ENCODE peak calls at places on chromosomes 12 and 14, in seven cellular contexts. F is esophagus squamous epithelium, T is sigmoid colon, W is tibial nerve, A is Peyer's patch, B is ovary, Z is body of pancreas. N is an unnamed sample.
A peak's percentile ranks its signal among the peaks of the same experiment; 100 is the strongest.

GRCh38 chr12:23043647-23044046 is 418.7 kb downstream of the ETNK1 start:
- DNase-seq in T (no peak), Z (no peak), W (no peak), A (no peak), B (no peak), F (no peak), N (no peak)

GRCh38 chr12:15772405-15773018 is 16.7 kb downstream of the EPS8 start:
- DNase-seq in F (no peak), Z (no peak), T (no peak), W (no peak), B (no peak), A (no peak), N (no peak)

GRCh38 chr14:36659010-36659821 is 2.4 kb upstream of the PAX9 start:
- DNase-seq in W (no peak), B (no peak), Z (no peak), T (no peak), A (no peak), F (no peak), N (no peak)

GRCh38 chr12:111664961-111665865 is 20.5 kb downstream of the BRAP start:
- DNase-seq in T (no peak), W (no peak), A (no peak), B (no peak), Z (no peak), F (no peak), N (no peak)

GRCh38 chr12:67067453-67068203 is 201.5 kb upstream of the CAND1 start:
- DNase-seq in W (no peak), T (no peak), F (no peak), Z (no peak), A (no peak), B (no peak), N (no peak)

GRCh38 chr12:130961921-130962326 is 8.2 kb downstream of the ADGRD1 start:
- DNase-seq in Z (no peak), F (no peak), A (peak; percentile 6), W (no peak), B (no peak), T (peak; percentile 91), N (peak; percentile 93)

GRCh38 chr14:61388173-61388975 is 67.0 kb downstream of the PRKCH start:
- DNase-seq in T (no peak), A (no peak), B (no peak), F (no peak), Z (no peak), W (no peak), N (no peak)

GRCh38 chr14:31070431-31070830 is 44.3 kb upstream of the STRN3 start:
- DNase-seq in F (no peak), W (no peak), A (no peak), Z (no peak), B (no peak), T (no peak), N (no peak)

GRCh38 chr14:31961881-31962280 is 115.2 kb upstream of the ARHGAP5 start:
- DNase-seq in F (no peak), Z (no peak), T (no peak), B (no peak), W (no peak), A (no peak), N (no peak)

GRCh38 chr14:28001002-28001401 is 765.6 kb upstream of the FOXG1 start:
- DNase-seq in B (no peak), T (no peak), A (no peak), F (no peak), Z (no peak), W (no peak), N (no peak)

GRCh38 chr12:43805149-43805856 is 814 bp downstream of the TWF1 start:
- DNase-seq in B (no peak), F (no peak), T (no peak), A (no peak), W (no peak), Z (no peak), N (no peak)

GRCh38 chr12:116861331-116861730 is 19.9 kb downstream of the HRK start:
- DNase-seq in T (no peak), B (peak; percentile 71), Z (no peak), A (peak; percentile 82), W (no peak), F (no peak), N (peak; percentile 75)

GRCh38 chr14:103847954-103848719 is 762 bp upstream of the PPP1R13B start:
- DNase-seq in Z (peak; percentile 46), T (peak; percentile 74), A (no peak), F (no peak), W (no peak), B (peak; percentile 89), N (peak; percentile 47)

GRCh38 chr12:102756564-102756963 is 160.5 kb downstream of the PAH start:
- DNase-seq in F (no peak), B (peak; percentile 68), T (no peak), W (no peak), A (no peak), Z (no peak), N (peak; percentile 22)

GRCh38 chr12:91053951-91054715 is 3.7 kb downstream of the KERA start:
- DNase-seq in A (peak; percentile 14), F (no peak), T (peak; percentile 57), Z (no peak), W (no peak), B (no peak), N (peak; percentile 43)

GRCh38 chr12:104602901-104603300 is 146.2 kb downstream of the CHST11 start:
- DNase-seq in B (no peak), Z (no peak), W (no peak), F (no peak), A (no peak), T (no peak), N (no peak)

GRCh38 chr12:120761581-120761980 is 36.0 kb downstream of the ACADS start:
- DNase-seq in W (no peak), Z (no peak), T (peak; percentile 78), F (no peak), B (no peak), A (no peak), N (no peak)

GRCh38 chr12:120757949-120758348 is 32.3 kb downstream of the ACADS start:
- DNase-seq in W (no peak), F (no peak), Z (no peak), T (no peak), B (no peak), A (no peak), N (no peak)

GRCh38 chr12:120760349-120761245 is 35.0 kb downstream of the ACADS start:
- DNase-seq in B (no peak), F (no peak), T (no peak), W (no peak), Z (no peak), A (no peak), N (no peak)

GRCh38 chr12:120758798-120759590 is 33.4 kb downstream of the ACADS start:
- DNase-seq in W (no peak), A (no peak), F (no peak), B (no peak), T (no peak), Z (no peak), N (no peak)

DNA sequence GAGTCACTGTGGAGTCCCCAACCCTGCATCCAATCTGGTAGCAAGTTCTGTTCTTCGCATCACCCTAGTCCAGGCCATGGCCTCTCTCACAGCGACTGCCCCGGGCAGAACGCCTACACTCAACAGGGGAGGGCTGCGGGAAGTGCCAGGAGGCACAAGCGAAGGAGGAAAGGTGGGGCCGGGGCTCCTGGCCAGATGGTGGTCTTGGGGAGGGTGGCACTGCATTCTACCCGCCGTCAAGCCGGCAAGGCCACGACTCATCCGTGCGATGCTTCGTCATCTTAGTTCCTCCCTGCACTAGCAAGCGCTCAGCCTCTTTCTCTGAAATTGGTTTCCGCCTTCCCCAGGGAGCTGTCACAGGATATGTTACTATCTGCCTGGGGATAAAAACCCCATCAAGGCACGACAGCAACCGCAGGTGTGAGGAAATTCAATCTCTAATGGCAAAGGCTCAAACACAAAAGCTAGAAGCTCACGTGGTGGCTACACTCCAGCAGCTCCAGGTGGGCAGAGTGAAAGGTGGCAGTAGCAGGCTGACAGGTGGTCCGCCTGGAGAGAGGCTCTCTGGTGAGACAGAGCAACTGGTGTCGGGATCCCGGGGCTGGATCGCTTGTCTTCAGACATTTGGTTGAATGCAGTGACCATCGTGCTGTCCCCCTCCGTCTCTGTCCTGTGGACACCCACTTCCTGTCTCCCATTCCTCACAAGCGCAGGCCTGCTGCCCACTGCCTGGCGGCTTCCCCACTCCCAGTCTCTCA is 34.1 kb downstream of the ACADS start:
- DNase-seq in T (no peak), B (no peak), W (no peak), F (no peak), A (no peak), Z (no peak), N (no peak)
- TF ChIP-seq POLR2A in T (no peak), B (no peak), W (no peak), F (no peak), A (no peak), Z (no peak), N (no peak)

GRCh38 chr12:6089041-6089823 is 35.2 kb downstream of the VWF start:
- DNase-seq in W (no peak), B (no peak), F (no peak), Z (peak; percentile 34), A (no peak), T (peak; percentile 29), N (no peak)
- H3K27ac ChIP-seq in W (no peak overlapping the region), B (no peak overlapping the region), F (no peak overlapping the region), Z (no peak overlapping the region), A (peak overlapping the region; percentile 72), T (no peak overlapping the region), N (peak overlapping the region; percentile 65)

GRCh38 chr14:77039285-77040058 is 11.0 kb upstream of the IRF2BPL start:
- DNase-seq in W (no peak), F (no peak), Z (no peak), B (no peak), T (no peak), A (no peak), N (no peak)

GRCh38 chr14:77040059-77040308 is 11.5 kb upstream of the IRF2BPL start:
- DNase-seq in B (no peak), W (no peak), A (no peak), F (no peak), T (no peak), Z (no peak), N (no peak)

GRCh38 chr14:77041837-77042557 is 13.5 kb upstream of the IRF2BPL start:
- DNase-seq in Z (peak; percentile 81), A (no peak), W (no peak), T (peak; percentile 89), B (peak; percentile 65), F (no peak), N (peak; percentile 82)

GRCh38 chr14:77040995-77041744 is 12.7 kb upstream of the IRF2BPL start:
- DNase-seq in B (peak; percentile 56), A (peak; percentile 48), T (peak; percentile 74), Z (peak; percentile 57), W (no peak), F (no peak), N (peak; percentile 46)

GRCh38 chr14:77040309-77040994 is 11.9 kb upstream of the IRF2BPL start:
- DNase-seq in W (peak; percentile 99), T (peak; percentile 100), B (peak; percentile 100), A (peak; percentile 96), Z (peak; percentile 100), F (peak; percentile 83), N (peak; percentile 100)
- TF ChIP-seq POLR2A in W (no peak), T (no peak), B (no peak), A (no peak), Z (no peak), F (no peak), N (no peak)

GRCh38 chr12:60724475-60724874 is 1128.6 kb downstream of the SLC16A7 start:
- DNase-seq in B (no peak), A (no peak), F (no peak), W (no peak), T (no peak), Z (no peak), N (no peak)

DNA sequence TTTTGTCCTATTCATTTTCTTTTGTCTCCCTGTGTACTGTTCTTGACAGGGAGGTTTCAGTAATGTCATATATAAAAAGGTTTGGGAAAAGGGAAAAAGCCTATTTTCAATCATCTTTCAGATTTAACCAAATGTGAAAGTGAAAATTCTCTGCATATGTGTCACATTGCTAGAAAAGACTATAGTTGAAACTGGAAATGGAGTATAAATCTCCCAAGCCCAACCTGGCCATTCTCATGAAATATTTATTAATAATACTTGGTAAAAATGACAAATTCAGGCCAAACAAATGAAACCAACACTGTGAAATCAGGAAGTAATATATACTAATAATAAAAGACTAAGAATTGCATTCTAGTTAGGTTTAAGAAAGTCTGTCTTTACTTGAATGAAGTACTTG is 1129.2 kb downstream of the SLC16A7 start:
- DNase-seq in Z (no peak), F (no peak), A (no peak), W (no peak), T (no peak), B (no peak), N (no peak)
- H3K27ac ChIP-seq in Z (no peak overlapping the region), F (no peak overlapping the region), A (no peak overlapping the region), W (no peak overlapping the region), T (no peak overlapping the region), B (no peak overlapping the region), N (no peak overlapping the region)